ENCODE peak calls at places on chromosomes 2 and 18, in five cellular contexts. One of them, this sample, is unnamed.

GRCh38 chr2:648476-649424 is 28.5 kb downstream of the TMEM18 start:
- DNase-seq in small intestine: no peak
- DNase-seq in astrocyte: no peak
- DNase-seq in adipocyte: no peak
- DNase-seq in anterior cingulate cortex: no peak
- DNase-seq in this sample: no peak

GRCh38 chr2:172270278-172271079 is 156.9 kb upstream of the ITGA6 start:
- DNase-seq in anterior cingulate cortex: no peak
- DNase-seq in astrocyte: no peak
- DNase-seq in adipocyte: no peak
- DNase-seq in small intestine: no peak
- DNase-seq in this sample: no peak

GRCh38 chr18:39594206-39594605 is 2028.6 kb upstream of the CELF4 start:
- DNase-seq in adipocyte: peak
- DNase-seq in anterior cingulate cortex: no peak
- DNase-seq in small intestine: no peak
- DNase-seq in astrocyte: no peak
- DNase-seq in this sample: no peak

GRCh38 chr2:63000801-63001200 is 49.8 kb upstream of the OTX1 start:
- DNase-seq in astrocyte: peak
- DNase-seq in adipocyte: peak
- DNase-seq in small intestine: no peak
- DNase-seq in anterior cingulate cortex: no peak
- DNase-seq in this sample: no peak

GRCh38 chr18:36329684-36330434 is 32.3 kb downstream of the FHOD3 start:
- DNase-seq in astrocyte: no peak
- DNase-seq in small intestine: no peak
- DNase-seq in anterior cingulate cortex: no peak
- DNase-seq in adipocyte: no peak
- DNase-seq in this sample: no peak

GRCh38 chr2:109202486-109202885 is 73.5 kb downstream of the SH3RF3 start:
- DNase-seq in adipocyte: no peak
- DNase-seq in small intestine: no peak
- DNase-seq in anterior cingulate cortex: no peak
- DNase-seq in astrocyte: no peak
- DNase-seq in this sample: no peak

GRCh38 chr2:240355001-240355891 is 80.2 kb upstream of the GPC1 start:
- DNase-seq in small intestine: no peak
- DNase-seq in anterior cingulate cortex: no peak
- DNase-seq in adipocyte: no peak
- DNase-seq in astrocyte: peak
- DNase-seq in this sample: no peak

GRCh38 chr2:229714736-229715541 is 584 bp upstream of the DNER start:
- DNase-seq in adipocyte: peak
- DNase-seq in anterior cingulate cortex: peak
- DNase-seq in astrocyte: peak
- DNase-seq in small intestine: peak
- DNase-seq in this sample: no peak

GRCh38 chr18:9947248-9947647 is 33.4 kb downstream of the VAPA start:
- DNase-seq in small intestine: no peak
- DNase-seq in adipocyte: no peak
- DNase-seq in astrocyte: no peak
- DNase-seq in anterior cingulate cortex: no peak
- DNase-seq in this sample: no peak

GRCh38 chr2:7448578-7449264 is 531.5 kb downstream of the RNF144A start:
- DNase-seq in adipocyte: no peak
- DNase-seq in astrocyte: no peak
- DNase-seq in anterior cingulate cortex: no peak
- DNase-seq in small intestine: no peak
- DNase-seq in this sample: no peak